ENCODE peak calls at places on chromosome 19, in nine cellular contexts. One of them, this sample, is unnamed.

GRCh38 chr19:19539738-19540703 is 2.0 kb downstream of the CILP2 start:
- DNase-seq in stimulated activated CD4-positive, alpha-beta T cell treated with anti-CD3 and anti-CD28 coated beads, Interleukin-12 subunit alpha, Interleukin-12 subunit beta, amount 100 ng/mL, for 4 hours: peak
- DNase-seq in stimulated activated CD8-positive, alpha-beta memory T cell treated with anti-CD3 and anti-CD28 coated beads, Interleukin-2, amount 100 ng/mL, for 48 hours: peak
- DNase-seq in psoas muscle: peak
- DNase-seq in endothelial cell: no peak
- DNase-seq in C1 segment of cervical spinal cord: no peak
- DNase-seq in posterior vena cava: peak
- DNase-seq in activated CD4-positive, alpha-beta T cell treated with anti-CD3 and anti-CD28 coated beads, Interleukin-2, amount 50 U/mL, for 24 hours: no peak
- DNase-seq in OCI-M1: no peak
- DNase-seq in this sample: peak

GRCh38 chr19:50003254-50003788 is 21.9 kb downstream of the VRK3 start:
- DNase-seq in psoas muscle: no peak
- DNase-seq in endothelial cell: no peak
- DNase-seq in OCI-M1: no peak
- DNase-seq in stimulated activated CD8-positive, alpha-beta memory T cell treated with anti-CD3 and anti-CD28 coated beads, Interleukin-2, amount 100 ng/mL, for 48 hours: no peak
- DNase-seq in posterior vena cava: no peak
- DNase-seq in stimulated activated CD4-positive, alpha-beta T cell treated with anti-CD3 and anti-CD28 coated beads, Interleukin-12 subunit alpha, Interleukin-12 subunit beta, amount 100 ng/mL, for 4 hours: no peak
- DNase-seq in activated CD4-positive, alpha-beta T cell treated with anti-CD3 and anti-CD28 coated beads, Interleukin-2, amount 50 U/mL, for 24 hours: no peak
- DNase-seq in C1 segment of cervical spinal cord: no peak
- DNase-seq in this sample: no peak

GRCh38 chr19:49896863-49897621 is at the start of gene IL4I1:
- DNase-seq in endothelial cell: no peak
- DNase-seq in posterior vena cava: no peak
- DNase-seq in C1 segment of cervical spinal cord: no peak
- DNase-seq in activated CD4-positive, alpha-beta T cell treated with anti-CD3 and anti-CD28 coated beads, Interleukin-2, amount 50 U/mL, for 24 hours: peak
- DNase-seq in stimulated activated CD8-positive, alpha-beta memory T cell treated with anti-CD3 and anti-CD28 coated beads, Interleukin-2, amount 100 ng/mL, for 48 hours: peak
- DNase-seq in OCI-M1: peak
- DNase-seq in stimulated activated CD4-positive, alpha-beta T cell treated with anti-CD3 and anti-CD28 coated beads, Interleukin-12 subunit alpha, Interleukin-12 subunit beta, amount 100 ng/mL, for 4 hours: peak
- DNase-seq in psoas muscle: no peak
- DNase-seq in this sample: peak

GRCh38 chr19:17340302-17340870 is 3.0 kb downstream of the GTPBP3 start:
- DNase-seq in psoas muscle: no peak
- DNase-seq in C1 segment of cervical spinal cord: no peak
- DNase-seq in posterior vena cava: no peak
- DNase-seq in endothelial cell: no peak
- DNase-seq in OCI-M1: no peak
- DNase-seq in stimulated activated CD4-positive, alpha-beta T cell treated with anti-CD3 and anti-CD28 coated beads, Interleukin-12 subunit alpha, Interleukin-12 subunit beta, amount 100 ng/mL, for 4 hours: no peak
- DNase-seq in stimulated activated CD8-positive, alpha-beta memory T cell treated with anti-CD3 and anti-CD28 coated beads, Interleukin-2, amount 100 ng/mL, for 48 hours: no peak
- DNase-seq in activated CD4-positive, alpha-beta T cell treated with anti-CD3 and anti-CD28 coated beads, Interleukin-2, amount 50 U/mL, for 24 hours: no peak
- DNase-seq in this sample: no peak

GRCh38 chr19:28436320-28436719 is 776.6 kb downstream of the UQCRFS1 start:
- DNase-seq in posterior vena cava: no peak
- DNase-seq in stimulated activated CD8-positive, alpha-beta memory T cell treated with anti-CD3 and anti-CD28 coated beads, Interleukin-2, amount 100 ng/mL, for 48 hours: no peak
- DNase-seq in stimulated activated CD4-positive, alpha-beta T cell treated with anti-CD3 and anti-CD28 coated beads, Interleukin-12 subunit alpha, Interleukin-12 subunit beta, amount 100 ng/mL, for 4 hours: no peak
- DNase-seq in psoas muscle: no peak
- DNase-seq in C1 segment of cervical spinal cord: no peak
- DNase-seq in OCI-M1: no peak
- DNase-seq in endothelial cell: no peak
- DNase-seq in activated CD4-positive, alpha-beta T cell treated with anti-CD3 and anti-CD28 coated beads, Interleukin-2, amount 50 U/mL, for 24 hours: no peak
- DNase-seq in this sample: no peak

GRCh38 chr19:2867025-2867991 is at the start of gene ZNF556:
- DNase-seq in C1 segment of cervical spinal cord: peak
- DNase-seq in activated CD4-positive, alpha-beta T cell treated with anti-CD3 and anti-CD28 coated beads, Interleukin-2, amount 50 U/mL, for 24 hours: no peak
- DNase-seq in stimulated activated CD4-positive, alpha-beta T cell treated with anti-CD3 and anti-CD28 coated beads, Interleukin-12 subunit alpha, Interleukin-12 subunit beta, amount 100 ng/mL, for 4 hours: no peak
- DNase-seq in endothelial cell: no peak
- DNase-seq in stimulated activated CD8-positive, alpha-beta memory T cell treated with anti-CD3 and anti-CD28 coated beads, Interleukin-2, amount 100 ng/mL, for 48 hours: no peak
- DNase-seq in posterior vena cava: no peak
- DNase-seq in psoas muscle: peak
- DNase-seq in OCI-M1: peak
- DNase-seq in this sample: no peak

GRCh38 chr19:18264956-18265610 is 9.2 kb downstream of the IQCN start:
- DNase-seq in C1 segment of cervical spinal cord: no peak
- DNase-seq in stimulated activated CD4-positive, alpha-beta T cell treated with anti-CD3 and anti-CD28 coated beads, Interleukin-12 subunit alpha, Interleukin-12 subunit beta, amount 100 ng/mL, for 4 hours: no peak
- DNase-seq in stimulated activated CD8-positive, alpha-beta memory T cell treated with anti-CD3 and anti-CD28 coated beads, Interleukin-2, amount 100 ng/mL, for 48 hours: no peak
- DNase-seq in posterior vena cava: no peak
- DNase-seq in psoas muscle: no peak
- DNase-seq in OCI-M1: no peak
- DNase-seq in endothelial cell: no peak
- DNase-seq in activated CD4-positive, alpha-beta T cell treated with anti-CD3 and anti-CD28 coated beads, Interleukin-2, amount 50 U/mL, for 24 hours: no peak
- DNase-seq in this sample: no peak

GRCh38 chr19:11887618-11888531 is at the start of gene ZNF69:
- DNase-seq in psoas muscle: peak
- DNase-seq in OCI-M1: peak
- DNase-seq in stimulated activated CD8-positive, alpha-beta memory T cell treated with anti-CD3 and anti-CD28 coated beads, Interleukin-2, amount 100 ng/mL, for 48 hours: peak
- DNase-seq in posterior vena cava: peak
- DNase-seq in stimulated activated CD4-positive, alpha-beta T cell treated with anti-CD3 and anti-CD28 coated beads, Interleukin-12 subunit alpha, Interleukin-12 subunit beta, amount 100 ng/mL, for 4 hours: peak
- DNase-seq in endothelial cell: no peak
- DNase-seq in C1 segment of cervical spinal cord: peak
- DNase-seq in activated CD4-positive, alpha-beta T cell treated with anti-CD3 and anti-CD28 coated beads, Interleukin-2, amount 50 U/mL, for 24 hours: peak
- DNase-seq in this sample: peak

GRCh38 chr19:14147797-14148605 is 11.6 kb upstream of the ASF1B start:
- DNase-seq in stimulated activated CD4-positive, alpha-beta T cell treated with anti-CD3 and anti-CD28 coated beads, Interleukin-12 subunit alpha, Interleukin-12 subunit beta, amount 100 ng/mL, for 4 hours: peak
- DNase-seq in posterior vena cava: peak
- DNase-seq in activated CD4-positive, alpha-beta T cell treated with anti-CD3 and anti-CD28 coated beads, Interleukin-2, amount 50 U/mL, for 24 hours: no peak
- DNase-seq in OCI-M1: peak
- DNase-seq in psoas muscle: peak
- DNase-seq in C1 segment of cervical spinal cord: peak
- DNase-seq in endothelial cell: peak
- DNase-seq in stimulated activated CD8-positive, alpha-beta memory T cell treated with anti-CD3 and anti-CD28 coated beads, Interleukin-2, amount 100 ng/mL, for 48 hours: peak
- DNase-seq in this sample: peak

GRCh38 chr19:38394488-38394887 is 6.0 kb downstream of the SPRED3 start:
- DNase-seq in activated CD4-positive, alpha-beta T cell treated with anti-CD3 and anti-CD28 coated beads, Interleukin-2, amount 50 U/mL, for 24 hours: peak
- DNase-seq in psoas muscle: no peak
- DNase-seq in posterior vena cava: no peak
- DNase-seq in endothelial cell: peak
- DNase-seq in OCI-M1: no peak
- DNase-seq in stimulated activated CD8-positive, alpha-beta memory T cell treated with anti-CD3 and anti-CD28 coated beads, Interleukin-2, amount 100 ng/mL, for 48 hours: peak
- DNase-seq in C1 segment of cervical spinal cord: no peak
- DNase-seq in stimulated activated CD4-positive, alpha-beta T cell treated with anti-CD3 and anti-CD28 coated beads, Interleukin-12 subunit alpha, Interleukin-12 subunit beta, amount 100 ng/mL, for 4 hours: peak
- DNase-seq in this sample: no peak

GRCh38 chr19:33438016-33438671 is 64.6 kb downstream of the CEBPG start:
- DNase-seq in OCI-M1: no peak
- DNase-seq in stimulated activated CD4-positive, alpha-beta T cell treated with anti-CD3 and anti-CD28 coated beads, Interleukin-12 subunit alpha, Interleukin-12 subunit beta, amount 100 ng/mL, for 4 hours: no peak
- DNase-seq in posterior vena cava: peak
- DNase-seq in activated CD4-positive, alpha-beta T cell treated with anti-CD3 and anti-CD28 coated beads, Interleukin-2, amount 50 U/mL, for 24 hours: no peak
- DNase-seq in C1 segment of cervical spinal cord: peak
- DNase-seq in endothelial cell: peak
- DNase-seq in psoas muscle: peak
- DNase-seq in stimulated activated CD8-positive, alpha-beta memory T cell treated with anti-CD3 and anti-CD28 coated beads, Interleukin-2, amount 100 ng/mL, for 48 hours: no peak
- DNase-seq in this sample: peak